ENCODE peak calls at places on chromosomes 5 and 9, in five cellular contexts. One of them, this sample, is unnamed.

GRCh38 chr5:31707294-31707693 is 68.4 kb downstream of the PDZD2 start:
- DNase-seq in adrenal gland: no peak
- DNase-seq in H7: no peak
- DNase-seq in heart right ventricle: no peak
- DNase-seq in coronary artery: no peak
- DNase-seq in this sample: no peak

GRCh38 chr5:147878066-147878748 is at the start of gene SCGB3A2:
- DNase-seq in adrenal gland: no peak
- DNase-seq in H7: no peak
- DNase-seq in heart right ventricle: no peak
- DNase-seq in coronary artery: no peak
- DNase-seq in this sample: no peak

GRCh38 chr5:4520557-4520956 is 619.6 kb upstream of the ADAMTS16 start:
- DNase-seq in adrenal gland: no peak
- DNase-seq in H7: no peak
- DNase-seq in heart right ventricle: no peak
- DNase-seq in coronary artery: no peak
- DNase-seq in this sample: no peak

GRCh38 chr5:13957032-13957645 is 12.7 kb upstream of the DNAH5 start:
- DNase-seq in adrenal gland: no peak
- DNase-seq in H7: peak; percentile 51
- DNase-seq in heart right ventricle: peak; percentile 18
- DNase-seq in coronary artery: no peak
- DNase-seq in this sample: no peak

GRCh38 chr5:79181419-79182022 is 54.4 kb upstream of the JMY start:
- DNase-seq in adrenal gland: no peak
- DNase-seq in H7: peak; percentile 18
- DNase-seq in heart right ventricle: no peak
- DNase-seq in coronary artery: no peak
- DNase-seq in this sample: no peak

GRCh38 chr9:129557192-129558036 is 63.5 kb downstream of the C9orf50 start:
- DNase-seq in adrenal gland: no peak
- DNase-seq in H7: peak; percentile 98
- DNase-seq in heart right ventricle: no peak
- DNase-seq in coronary artery: no peak
- DNase-seq in this sample: no peak

GRCh38 chr9:135487281-135488012 is 7.9 kb downstream of the PPP1R26 start:
- DNase-seq in adrenal gland: no peak
- DNase-seq in H7: no peak
- DNase-seq in heart right ventricle: no peak
- DNase-seq in coronary artery: no peak
- DNase-seq in this sample: no peak

GRCh38 chr9:114606068-114606467 is 5.0 kb upstream of the TMEM268 start:
- DNase-seq in adrenal gland: no peak
- DNase-seq in H7: peak; percentile 37
- DNase-seq in heart right ventricle: no peak
- DNase-seq in coronary artery: no peak
- DNase-seq in this sample: no peak

GRCh38 chr9:130128782-130129424 is 43.3 kb upstream of the NCS1 start:
- DNase-seq in adrenal gland: no peak
- DNase-seq in H7: no peak
- DNase-seq in heart right ventricle: peak; percentile 71
- DNase-seq in coronary artery: no peak
- DNase-seq in this sample: peak; percentile 74

GRCh38 chr9:135840539-135840938 is 66.8 kb downstream of the CAMSAP1 start:
- DNase-seq in adrenal gland: no peak
- DNase-seq in H7: no peak
- DNase-seq in heart right ventricle: no peak
- DNase-seq in coronary artery: no peak
- DNase-seq in this sample: no peak

GRCh38 chr5:136021016-136021405 is 7.8 kb upstream of the TGFBI start:
- DNase-seq in adrenal gland: no peak
- DNase-seq in H7: no peak
- DNase-seq in heart right ventricle: no peak
- DNase-seq in coronary artery: peak; percentile 47
- DNase-seq in this sample: no peak
- H3K4me3 ChIP-seq in adrenal gland: no peak overlapping the region
- H3K4me3 ChIP-seq in H7: no peak overlapping the region
- H3K4me3 ChIP-seq in heart right ventricle: no peak overlapping the region
- H3K4me3 ChIP-seq in coronary artery: no peak overlapping the region
- H3K4me3 ChIP-seq in this sample: no peak overlapping the region

GRCh38 chr5:88667187-88668141 is 215.5 kb downstream of the MEF2C start:
- DNase-seq in adrenal gland: no peak
- DNase-seq in H7: peak; percentile 61
- DNase-seq in heart right ventricle: no peak
- DNase-seq in coronary artery: no peak
- DNase-seq in this sample: no peak
- H3K4me3 ChIP-seq in adrenal gland: no peak overlapping the region
- H3K4me3 ChIP-seq in H7: peak overlapping the region; percentile 8
- H3K4me3 ChIP-seq in heart right ventricle: no peak overlapping the region
- H3K4me3 ChIP-seq in coronary artery: peak overlapping the region; percentile 47
- H3K4me3 ChIP-seq in this sample: peak overlapping the region; percentile 27

DNA sequence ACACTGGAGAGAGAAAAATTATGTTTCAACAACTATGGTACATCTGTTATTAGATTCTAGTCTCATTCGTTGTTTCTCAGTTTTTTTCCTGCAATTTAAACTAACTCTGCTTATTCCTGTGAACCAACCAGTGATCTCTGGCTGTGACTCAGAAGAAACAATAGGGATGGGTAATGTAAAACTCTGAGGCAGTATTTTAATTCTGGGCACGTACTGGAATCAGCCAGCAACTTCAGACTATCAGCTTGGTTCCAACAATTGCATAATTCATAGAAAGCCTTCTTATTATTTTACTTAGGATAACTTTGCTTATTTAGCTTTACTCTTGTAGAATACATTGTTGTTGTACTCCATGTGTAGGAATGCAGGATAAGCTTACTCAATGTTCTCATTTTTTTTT is 28.7 kb downstream of the MLLT3 start:
- DNase-seq in adrenal gland: no peak
- DNase-seq in H7: no peak
- DNase-seq in heart right ventricle: no peak
- DNase-seq in coronary artery: no peak
- DNase-seq in this sample: no peak
- H3K4me3 ChIP-seq in adrenal gland: no peak overlapping the region
- H3K4me3 ChIP-seq in H7: no peak overlapping the region
- H3K4me3 ChIP-seq in heart right ventricle: no peak overlapping the region
- H3K4me3 ChIP-seq in coronary artery: no peak overlapping the region
- H3K4me3 ChIP-seq in this sample: no peak overlapping the region

GRCh38 chr5:373710-374602 is 52.4 kb downstream of the AHRR start:
- DNase-seq in adrenal gland: peak; percentile 16
- DNase-seq in H7: peak; percentile 88
- DNase-seq in heart right ventricle: peak; percentile 5
- DNase-seq in coronary artery: peak; percentile 59
- DNase-seq in this sample: peak; percentile 58
- H3K4me3 ChIP-seq in adrenal gland: no peak overlapping the region
- H3K4me3 ChIP-seq in H7: peak overlapping the region; percentile 34
- H3K4me3 ChIP-seq in heart right ventricle: no peak overlapping the region
- H3K4me3 ChIP-seq in coronary artery: peak overlapping the region; percentile 59
- H3K4me3 ChIP-seq in this sample: peak overlapping the region; percentile 19

GRCh38 chr5:95808013-95808685 is 14.4 kb downstream of the GLRX start:
- DNase-seq in adrenal gland: no peak
- DNase-seq in H7: no peak
- DNase-seq in heart right ventricle: no peak
- DNase-seq in coronary artery: no peak
- DNase-seq in this sample: no peak
- H3K4me3 ChIP-seq in adrenal gland: no peak overlapping the region
- H3K4me3 ChIP-seq in H7: no peak overlapping the region
- H3K4me3 ChIP-seq in heart right ventricle: no peak overlapping the region
- H3K4me3 ChIP-seq in coronary artery: peak overlapping the region; percentile 10
- H3K4me3 ChIP-seq in this sample: peak overlapping the region; percentile 9

GRCh38 chr5:110973510-110973909 is 98.0 kb upstream of the TSLP start:
- DNase-seq in adrenal gland: no peak
- DNase-seq in H7: peak; percentile 19
- DNase-seq in heart right ventricle: no peak
- DNase-seq in coronary artery: no peak
- DNase-seq in this sample: no peak

GRCh38 chr5:110977927-110978326 is 93.6 kb upstream of the TSLP start:
- DNase-seq in adrenal gland: no peak
- DNase-seq in H7: no peak
- DNase-seq in heart right ventricle: no peak
- DNase-seq in coronary artery: no peak
- DNase-seq in this sample: no peak
- H3K4me3 ChIP-seq in adrenal gland: no peak overlapping the region
- H3K4me3 ChIP-seq in H7: no peak overlapping the region
- H3K4me3 ChIP-seq in heart right ventricle: no peak overlapping the region
- H3K4me3 ChIP-seq in coronary artery: no peak overlapping the region
- H3K4me3 ChIP-seq in this sample: no peak overlapping the region

GRCh38 chr5:180070726-180071417 is 687 bp downstream of the RNF130 start:
- DNase-seq in adrenal gland: peak; percentile 51
- DNase-seq in H7: peak; percentile 66
- DNase-seq in heart right ventricle: peak; percentile 31
- DNase-seq in coronary artery: peak; percentile 81
- DNase-seq in this sample: no peak

GRCh38 chr5:180067986-180068385 is 3.6 kb downstream of the RNF130 start:
- DNase-seq in adrenal gland: no peak
- DNase-seq in H7: no peak
- DNase-seq in heart right ventricle: no peak
- DNase-seq in coronary artery: no peak
- DNase-seq in this sample: no peak

GRCh38 chr5:180071418-180072255 is at the start of gene RNF130:
- DNase-seq in adrenal gland: peak; percentile 95
- DNase-seq in H7: peak; percentile 98
- DNase-seq in heart right ventricle: peak; percentile 93
- DNase-seq in coronary artery: peak; percentile 92
- DNase-seq in this sample: peak; percentile 72

GRCh38 chr5:180069589-180070247 is 1.8 kb downstream of the RNF130 start:
- DNase-seq in adrenal gland: no peak
- DNase-seq in H7: no peak
- DNase-seq in heart right ventricle: peak; percentile 34
- DNase-seq in coronary artery: no peak
- DNase-seq in this sample: no peak

DNA sequence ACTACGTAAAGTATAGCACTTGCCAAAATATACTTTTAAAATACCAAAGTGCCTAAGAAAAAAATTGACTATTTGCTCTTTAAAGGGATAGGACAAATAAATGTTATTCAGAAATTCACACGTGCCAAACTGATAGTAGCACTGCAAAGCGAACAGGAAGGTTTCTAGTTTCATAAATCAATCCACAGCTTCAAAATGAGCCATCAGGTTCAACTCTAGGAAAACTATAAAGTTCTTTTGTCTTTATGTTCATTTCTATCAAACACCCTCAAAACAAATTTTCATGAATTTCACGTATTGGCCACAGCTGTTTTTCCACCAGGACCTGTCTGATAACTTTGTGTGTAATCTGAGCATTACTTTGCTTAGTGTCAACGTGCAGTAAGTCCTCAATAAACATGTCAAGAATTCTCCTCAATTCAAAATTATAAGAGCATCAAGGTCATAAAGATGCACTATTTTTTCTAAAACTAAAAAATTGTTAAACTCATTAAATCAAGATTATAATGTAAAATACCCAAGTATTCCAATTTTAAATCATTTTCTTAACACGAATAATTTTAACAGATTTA is 3.0 kb downstream of the RNF130 start:
- DNase-seq in adrenal gland: no peak
- DNase-seq in H7: no peak
- DNase-seq in heart right ventricle: no peak
- DNase-seq in coronary artery: no peak
- DNase-seq in this sample: no peak
- H3K4me3 ChIP-seq in adrenal gland: no peak overlapping the region
- H3K4me3 ChIP-seq in H7: no peak overlapping the region
- H3K4me3 ChIP-seq in heart right ventricle: no peak overlapping the region
- H3K4me3 ChIP-seq in coronary artery: no peak overlapping the region
- H3K4me3 ChIP-seq in this sample: no peak overlapping the region

GRCh38 chr9:33019797-33020196 is 5.3 kb upstream of the DNAJA1 start:
- DNase-seq in adrenal gland: no peak
- DNase-seq in H7: peak; percentile 41
- DNase-seq in heart right ventricle: no peak
- DNase-seq in coronary artery: no peak
- DNase-seq in this sample: no peak
- H3K4me3 ChIP-seq in adrenal gland: no peak overlapping the region
- H3K4me3 ChIP-seq in H7: no peak overlapping the region
- H3K4me3 ChIP-seq in heart right ventricle: no peak overlapping the region
- H3K4me3 ChIP-seq in coronary artery: no peak overlapping the region
- H3K4me3 ChIP-seq in this sample: no peak overlapping the region